ENCODE peak calls at places on chromosomes 5 and 9, in seven cellular contexts. G, F, T, B, K, L and W are unnamed samples.
A peak's percentile ranks its signal among the peaks of the same experiment; 100 is the strongest.

GRCh38 chr5:89584339-89584956 is 701.5 kb upstream of the MEF2C start:
- DNase-seq in T (peak; percentile 53), L (no peak), B (no peak), F (no peak), G (no peak), K (no peak), W (peak; percentile 44)

GRCh38 chr5:9362600-9362999 is 183.3 kb downstream of the SEMA5A start:
- DNase-seq in L (no peak), G (no peak), B (no peak), T (no peak), K (no peak), F (no peak), W (no peak)

GRCh38 chr9:127390243-127390535 is 6.8 kb upstream of the SLC2A8 start:
- DNase-seq in K (no peak), G (no peak), F (no peak), B (no peak), L (no peak), T (no peak), W (no peak)

GRCh38 chr9:86945868-86946711 is 1.2 kb downstream of the GAS1 start:
- DNase-seq in K (peak; percentile 42), B (peak; percentile 40), F (peak; percentile 43), T (peak; percentile 47), L (peak; percentile 82), G (peak; percentile 68), W (no peak)

GRCh38 chr5:133723651-133724366 is 111.5 kb upstream of the FSTL4 start:
- DNase-seq in L (no peak), G (no peak), B (no peak), F (no peak), K (no peak), T (no peak), W (no peak)

GRCh38 chr9:21770877-21771560 is 31.4 kb upstream of the MTAP start:
- DNase-seq in L (no peak), T (no peak), G (no peak), F (no peak), B (no peak), K (no peak), W (no peak)

GRCh38 chr9:131579789-131580211 is 34.5 kb downstream of the PRRT1B start:
- DNase-seq in B (no peak), F (no peak), G (no peak), T (no peak), L (no peak), K (no peak), W (no peak)

GRCh38 chr9:127520941-127521918 is 69.9 kb downstream of the LRSAM1 start:
- DNase-seq in T (peak; percentile 86), B (no peak), G (no peak), L (no peak), K (no peak), F (no peak), W (no peak)

GRCh38 chr5:34791761-34792244 is 47.2 kb upstream of the TTC23L start:
- DNase-seq in T (no peak), K (no peak), F (no peak), B (no peak), G (no peak), L (no peak), W (no peak)

GRCh38 chr9:106104887-106105286 is 410.5 kb downstream of the TMEM38B start:
- DNase-seq in F (no peak), T (no peak), L (no peak), K (no peak), B (no peak), G (no peak), W (no peak)

GRCh38 chr9:136901516-136902258 is 15.4 kb downstream of the TRAF2 start:
- DNase-seq in L (no peak), G (no peak), T (peak; percentile 70), F (no peak), K (peak; percentile 91), B (peak; percentile 32), W (peak; percentile 68)

GRCh38 chr9:471320-471719 is 256.7 kb downstream of the DOCK8 start:
- DNase-seq in K (no peak), B (no peak), T (no peak), L (no peak), F (no peak), G (no peak), W (no peak)

GRCh38 chr9:127252405-127253093 is 12.0 kb upstream of the GARNL3 start:
- DNase-seq in B (no peak), T (no peak), K (no peak), F (no peak), L (no peak), G (no peak), W (no peak)

GRCh38 chr5:142568996-142569335 is 116.9 kb downstream of the FGF1 start:
- DNase-seq in K (no peak), F (no peak), T (no peak), L (no peak), B (no peak), G (no peak), W (no peak)

GRCh38 chr9:99019523-99020331 is 76.0 kb downstream of the COL15A1 start:
- DNase-seq in T (peak; percentile 94), B (no peak), G (no peak), K (peak; percentile 18), F (no peak), L (no peak), W (peak; percentile 91)

GRCh38 chr9:119934497-119934896 is 565.3 kb upstream of the BRINP1 start:
- DNase-seq in F (no peak), B (no peak), K (no peak), G (no peak), T (no peak), L (no peak), W (no peak)

GRCh38 chr5:114789773-114790402 is 379.8 kb downstream of the TRIM36 start:
- DNase-seq in L (peak; percentile 30), G (no peak), K (no peak), B (no peak), T (peak; percentile 11), F (no peak), W (peak; percentile 4)

GRCh38 chr9:134628354-134628736 is 13.3 kb upstream of the COL5A1 start:
- DNase-seq in T (no peak), G (no peak), B (no peak), F (no peak), L (no peak), K (no peak), W (no peak)

DNA sequence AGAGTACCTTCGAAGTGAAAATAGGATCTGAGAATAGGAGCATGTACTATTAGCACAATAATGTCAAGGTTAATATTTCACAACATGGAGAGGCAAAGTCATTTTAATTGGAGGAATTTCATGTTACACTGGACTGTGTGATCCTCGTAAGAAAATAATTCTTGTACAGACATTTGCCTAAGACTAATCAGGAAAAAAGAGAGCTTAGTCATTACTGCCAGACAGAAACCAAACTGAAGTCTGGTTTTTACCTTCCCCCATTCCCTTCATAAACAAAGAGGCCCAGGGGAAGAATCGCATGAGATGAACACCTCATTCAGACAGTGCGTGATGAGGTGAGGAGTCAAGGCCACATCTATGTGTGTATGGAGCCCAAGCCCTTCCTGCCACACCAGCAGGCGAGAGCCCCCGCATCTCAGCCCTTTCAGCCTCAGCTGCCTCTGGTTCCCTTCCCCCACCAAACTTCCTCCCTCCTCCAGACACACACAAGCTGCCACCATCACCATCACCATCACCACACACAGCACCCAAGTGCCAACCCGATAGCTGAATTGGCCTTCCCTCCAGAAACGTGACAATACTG is 135.8 kb upstream of the ABCA1 start:
- DNase-seq in B (no peak), K (peak; percentile 19), G (no peak), F (no peak), T (peak; percentile 70), L (no peak), W (peak; percentile 79)
- H3K4me3 ChIP-seq in B (no peak overlapping the region), K (peak overlapping the region; percentile 12), G (no peak overlapping the region), F (no peak overlapping the region), T (no peak overlapping the region), L (no peak overlapping the region), W (no peak overlapping the region)

GRCh38 chr5:38265546-38266179 is 7.3 kb downstream of the EGFLAM start:
- DNase-seq in K (peak; percentile 70), F (peak; percentile 48), G (no peak), B (no peak), T (peak; percentile 48), L (peak; percentile 67), W (peak; percentile 2)

GRCh38 chr5:38258319-38259061 is at the start of gene EGFLAM:
- DNase-seq in T (peak; percentile 36), B (no peak), G (no peak), L (peak; percentile 83), F (no peak), K (no peak), W (peak; percentile 2)

GRCh38 chr5:38267372-38267771 is 9.0 kb downstream of the EGFLAM start:
- DNase-seq in L (no peak), K (no peak), G (no peak), F (no peak), B (no peak), T (no peak), W (no peak)

GRCh38 chr5:38259062-38259857 is 901 bp downstream of the EGFLAM start:
- DNase-seq in F (no peak), B (no peak), K (no peak), T (no peak), G (no peak), L (peak; percentile 52), W (no peak)

GRCh38 chr5:38263983-38264382 is 5.6 kb downstream of the EGFLAM start:
- DNase-seq in T (no peak), G (no peak), L (no peak), F (no peak), B (no peak), K (no peak), W (no peak)
- H3K27me3 ChIP-seq in T (peaks cover 28% of the 10 kb centered on the region), G (peaks cover 54% of the 10 kb centered on the region), L (peaks cover 28% of the 10 kb centered on the region), F (no peaks in the 10 kb centered on the region), B (peaks cover 9% of the 10 kb centered on the region), K (peaks cover 64% of the 10 kb centered on the region), W (peaks cover 6% of the 10 kb centered on the region)

GRCh38 chr9:89177401-89178161 is 1.0 kb downstream of the SHC3 start:
- DNase-seq in L (peak; percentile 70), T (no peak), K (peak; percentile 39), G (no peak), F (no peak), B (no peak), W (no peak)
- H3K4me3 ChIP-seq in L (peak overlapping the region; percentile 69), T (peak overlapping the region; percentile 42), K (peak overlapping the region; percentile 62), G (peak overlapping the region; percentile 61), F (no peak overlapping the region), B (no peak overlapping the region), W (peak overlapping the region; percentile 59)

DNA sequence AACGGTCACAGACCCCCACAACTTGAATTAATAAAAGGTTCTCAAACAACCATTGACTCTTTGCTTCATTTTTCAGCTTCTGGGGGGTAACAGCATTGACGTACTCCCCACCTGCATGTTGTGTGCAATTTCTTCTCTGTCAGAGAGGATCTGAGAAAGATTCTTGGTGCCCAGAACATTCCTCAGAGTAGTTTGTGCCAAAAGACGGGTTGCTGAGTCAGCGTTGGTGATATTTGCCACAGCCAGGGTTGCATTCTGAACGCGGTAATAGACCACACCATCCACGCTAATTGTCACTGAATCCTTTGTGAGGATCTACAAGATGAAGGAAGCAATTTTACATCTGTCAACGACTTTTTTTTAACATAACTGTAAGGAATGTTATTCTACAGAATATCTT is 21.0 kb downstream of the STOM start:
- DNase-seq in L (no peak), T (no peak), G (no peak), B (no peak), K (no peak), F (no peak), W (no peak)
- H3K27me3 ChIP-seq in L (no peaks in the 10 kb centered on the region), T (no peaks in the 10 kb centered on the region), G (no peaks in the 10 kb centered on the region), B (no peaks in the 10 kb centered on the region), K (no peaks in the 10 kb centered on the region), F (no peaks in the 10 kb centered on the region), W (no peaks in the 10 kb centered on the region)